ENCODE peak calls at places on chromosomes 12 and 14, in six cellular contexts. E is GM23338, O is OCI-LY7, B is HCT116, W is SK-N-SH, X is neural progenitor cell. G is an unnamed sample.
A peak's percentile ranks its signal among the peaks of the same experiment; 100 is the strongest.

GRCh38 chr12:3988519-3989217 is 115.5 kb upstream of the PARP11 start:
- DNase-seq in E (no peak), O (peak; percentile 4), B (no peak), W (no peak), X (no peak), G (no peak)

GRCh38 chr12:48165089-48166031 is 8.0 kb upstream of the ASB8 start:
- DNase-seq in E (peak; percentile 82), O (peak; percentile 76), B (peak; percentile 57), W (peak; percentile 67), X (peak; percentile 75), G (peak; percentile 79)

GRCh38 chr14:101714394-101714793 is 47.1 kb upstream of the PPP2R5C start:
- DNase-seq in E (no peak), O (no peak), B (no peak), W (no peak), X (no peak), G (no peak)

GRCh38 chr14:104768437-104769323 is 15.7 kb downstream of the SIVA1 start:
- DNase-seq in E (peak; percentile 91), O (peak; percentile 81), B (peak; percentile 51), W (peak; percentile 94), X (peak; percentile 91), G (peak; percentile 93)

GRCh38 chr12:71710276-71711125 is 24.6 kb downstream of the TMEM19 start:
- DNase-seq in E (no peak), O (no peak), B (peak; percentile 92), W (no peak), X (no peak), G (peak; percentile 64)

GRCh38 chr12:114866331-114866730 is 182.4 kb upstream of the TBX3 start:
- DNase-seq in E (no peak), O (no peak), B (no peak), W (no peak), X (no peak), G (no peak)

GRCh38 chr12:124361996-124362395 is 67.1 kb downstream of the RFLNA start:
- DNase-seq in E (no peak), O (no peak), B (no peak), W (no peak), X (no peak), G (no peak)

GRCh38 chr12:28699029-28699428 is 450.0 kb upstream of the FAR2 start:
- DNase-seq in E (no peak), O (no peak), B (no peak), W (no peak), X (no peak), G (no peak)

GRCh38 chr12:110117948-110118685 is 6.0 kb upstream of the IFT81 start:
- DNase-seq in E (no peak), O (no peak), B (no peak), W (no peak), X (no peak), G (no peak)

GRCh38 chr12:67705394-67706370 is 57.1 kb downstream of the DYRK2 start:
- DNase-seq in E (no peak), O (no peak), B (no peak), W (peak; percentile 17), X (no peak), G (no peak)

GRCh38 chr12:11228268-11228879 is 41.1 kb downstream of the PRB3 start:
- DNase-seq in E (peak; percentile 83), O (peak; percentile 45), B (peak; percentile 35), W (peak; percentile 40), X (peak; percentile 77), G (peak; percentile 63)

GRCh38 chr12:21939435-21939834 is 1.8 kb downstream of the ABCC9 start:
- DNase-seq in E (peak; percentile 30), O (no peak), B (no peak), W (no peak), X (peak; percentile 16), G (no peak)

GRCh38 chr12:109613611-109614455 is 40.2 kb downstream of the MVK start:
- DNase-seq in E (peak; percentile 57), O (no peak), B (no peak), W (no peak), X (peak; percentile 60), G (no peak)

GRCh38 chr14:95519699-95520098 is 3.2 kb upstream of the SYNE3 start:
- DNase-seq in E (no peak), O (peak; percentile 58), B (peak; percentile 56), W (peak; percentile 79), X (no peak), G (no peak)

GRCh38 chr14:30195946-30196345 is 268.3 kb upstream of the PRKD1 start:
- DNase-seq in E (peak; percentile 7), O (no peak), B (no peak), W (no peak), X (no peak), G (no peak)
- H3K4me1 ChIP-seq in E (no peaks in the 10 kb centered on the region), O (no peaks in the 10 kb centered on the region), B (no peaks in the 10 kb centered on the region), W (peaks cover 28% of the 10 kb centered on the region), X (no peaks in the 10 kb centered on the region), G (no peaks in the 10 kb centered on the region)

GRCh38 chr12:93380480-93381121 is 2.9 kb downstream of the NUDT4 start:
- DNase-seq in E (peak; percentile 30), O (peak; percentile 53), B (no peak), W (peak; percentile 50), X (peak; percentile 19), G (peak; percentile 40)
- TF ChIP-seq EZH2phosphoT487 in E (no peak), O (no peak), B (no peak), W (no peak), X (no peak), G (no peak)

GRCh38 chr14:24185015-24185414 is 3.6 kb downstream of the IPO4 start:
- DNase-seq in E (no peak), O (no peak), B (no peak), W (no peak), X (no peak), G (no peak)
- H3K27ac ChIP-seq in E (no peak overlapping the region), O (no peak overlapping the region), B (no peak overlapping the region), W (no peak overlapping the region), X (no peak overlapping the region), G (no peak overlapping the region)

DNA sequence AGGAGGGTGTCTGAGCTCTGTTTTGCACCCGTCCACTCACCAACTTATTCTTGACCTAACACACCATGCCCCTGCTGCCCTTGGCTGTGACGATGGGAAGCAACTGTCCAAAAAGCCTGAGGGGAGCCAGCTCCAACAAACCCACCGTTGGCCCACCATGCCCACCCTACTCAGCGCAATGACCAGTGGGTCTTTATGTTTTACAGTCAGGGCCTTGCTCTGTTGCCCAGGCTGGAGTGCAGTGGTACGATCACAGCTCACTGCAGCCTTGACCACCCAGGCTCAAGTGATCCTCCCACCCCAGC is 160.3 kb downstream of the ZFP36L1 start:
- DNase-seq in E (no peak), O (no peak), B (no peak), W (no peak), X (no peak), G (no peak)
- H3K4me1 ChIP-seq in E (peaks cover 13% of the 10 kb centered on the region), O (no peaks in the 10 kb centered on the region), B (peaks cover 10% of the 10 kb centered on the region), W (no peaks in the 10 kb centered on the region), X (peaks cover 27% of the 10 kb centered on the region), G (peaks cover 66% of the 10 kb centered on the region)